ENCODE peak calls at places on chromosomes 5 and 9, in six cellular contexts. M, F, Y, K, L and D are unnamed samples.

GRCh38 chr5:16669776-16670175 is 53.0 kb upstream of the RETREG1 start:
- DNase-seq in M (no peak), F (no peak), Y (no peak), K (peak; percentile 16), L (no peak), D (no peak)

GRCh38 chr9:114450833-114451706 is 54.2 kb downstream of the WHRN start:
- DNase-seq in M (no peak), F (no peak), Y (no peak), K (no peak), L (no peak), D (no peak)

GRCh38 chr5:59732301-59732700 is 161.2 kb downstream of the PDE4D start:
- DNase-seq in M (no peak), F (no peak), Y (no peak), K (no peak), L (no peak), D (no peak)

GRCh38 chr9:100196828-100197227 is 97.8 kb downstream of the INVS start:
- DNase-seq in M (no peak), F (no peak), Y (no peak), K (no peak), L (no peak), D (no peak)

GRCh38 chr5:101561018-101561417 is 657.9 kb upstream of the ST8SIA4 start:
- DNase-seq in M (no peak), F (no peak), Y (no peak), K (no peak), L (no peak), D (no peak)

GRCh38 chr9:137293094-137293481 is 9.0 kb downstream of the NRARP start:
- DNase-seq in M (no peak), F (no peak), Y (no peak), K (no peak), L (no peak), D (no peak)

GRCh38 chr9:98034593-98035546 is 21.7 kb upstream of the NANS start:
- DNase-seq in M (peak; percentile 82), F (peak; percentile 85), Y (peak; percentile 82), K (peak; percentile 78), L (peak; percentile 85), D (peak; percentile 76)

GRCh38 chr5:124843596-124843899 is 97.1 kb upstream of the ZNF608 start:
- DNase-seq in M (no peak), F (no peak), Y (no peak), K (no peak), L (no peak), D (no peak)

GRCh38 chr5:160287378-160288051 is 24.8 kb downstream of the CCNJL start:
- DNase-seq in M (peak; percentile 85), F (peak; percentile 70), Y (no peak), K (no peak), L (no peak), D (peak; percentile 81)

GRCh38 chr5:86523718-86524117 is 94.0 kb upstream of the COX7C start:
- DNase-seq in M (no peak), F (no peak), Y (no peak), K (no peak), L (no peak), D (no peak)

GRCh38 chr5:175735701-175736100 is 77.8 kb downstream of the HRH2 start:
- DNase-seq in M (no peak), F (no peak), Y (no peak), K (no peak), L (no peak), D (no peak)

GRCh38 chr9:18451409-18451808 is 22.5 kb upstream of the ADAMTSL1 start:
- DNase-seq in M (no peak), F (no peak), Y (no peak), K (peak; percentile 71), L (no peak), D (no peak)

GRCh38 chr9:25830381-25830780 is 152.1 kb upstream of the TUSC1 start:
- DNase-seq in M (no peak), F (no peak), Y (no peak), K (no peak), L (no peak), D (no peak)

GRCh38 chr5:1400936-1401335 is 44.3 kb downstream of the SLC6A3 start:
- DNase-seq in M (no peak), F (no peak), Y (no peak), K (no peak), L (no peak), D (no peak)

GRCh38 chr5:141596867-141597266 is 21.9 kb downstream of the DIAPH1 start:
- DNase-seq in M (no peak), F (no peak), Y (no peak), K (no peak), L (no peak), D (no peak)

GRCh38 chr9:72092820-72093219 is 32.4 kb upstream of the C9orf57 start:
- DNase-seq in M (no peak), F (no peak), Y (no peak), K (no peak), L (no peak), D (no peak)

GRCh38 chr9:100394032-100394695 is 32.8 kb upstream of the MSANTD3 start:
- DNase-seq in M (no peak), F (no peak), Y (no peak), K (peak; percentile 5), L (no peak), D (no peak)

GRCh38 chr5:27875148-27875547 is 836.8 kb upstream of the CDH9 start:
- DNase-seq in M (no peak), F (no peak), Y (no peak), K (no peak), L (no peak), D (no peak)

GRCh38 chr5:180637962-180638680 is 11.3 kb downstream of the FLT4 start:
- DNase-seq in M (peak; percentile 25), F (no peak), Y (no peak), K (no peak), L (no peak), D (no peak)

GRCh38 chr9:96417610-96418073 is 528 bp downstream of the ZNF367 start:
- DNase-seq in M (no peak), F (no peak), Y (no peak), K (peak; percentile 59), L (no peak), D (no peak)

GRCh38 chr5:167743685-167744084 is 547.8 kb upstream of the WWC1 start:
- DNase-seq in M (no peak), F (no peak), Y (no peak), K (peak; percentile 86), L (no peak), D (no peak)

GRCh38 chr5:137735531-137736284 is at the start of gene KLHL3:
- DNase-seq in M (peak; percentile 37), F (peak; percentile 59), Y (peak; percentile 43), K (peak; percentile 77), L (no peak), D (peak; percentile 72)

GRCh38 chr9:124139001-124139400 is 118.7 kb upstream of the NEK6 start:
- DNase-seq in M (no peak), F (no peak), Y (no peak), K (peak; percentile 90), L (no peak), D (no peak)

DNA sequence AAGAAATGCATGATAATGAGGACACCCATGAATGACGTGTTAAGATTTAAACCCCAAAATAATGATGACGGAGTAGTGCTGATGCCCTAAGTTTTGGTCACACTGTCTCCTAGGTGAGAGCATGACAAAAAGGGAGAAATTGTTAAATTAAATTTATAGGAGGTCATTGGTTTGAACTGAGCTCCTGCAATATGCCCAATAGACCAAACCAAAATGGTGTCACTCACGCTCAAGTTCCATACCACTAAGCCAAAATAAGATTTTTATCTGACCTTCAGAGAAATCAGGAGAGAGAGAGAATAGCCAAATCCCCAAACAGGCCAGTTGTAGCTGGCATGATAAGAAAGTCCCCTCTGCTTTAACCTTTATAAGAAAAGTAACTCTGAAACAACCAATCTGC is 46.7 kb downstream of the RAPGEF1 start:
- DNase-seq in M (no peak), F (no peak), Y (no peak), K (no peak), L (no peak), D (no peak)
- H3K4me1 ChIP-seq in M (peaks cover 73% of the 10 kb centered on the region), F (no peaks in the 10 kb centered on the region), Y (peaks cover 37% of the 10 kb centered on the region), K (no peaks in the 10 kb centered on the region), L (peaks cover 8% of the 10 kb centered on the region), D (peaks cover 10% of the 10 kb centered on the region)

GRCh38 chr9:94286056-94286455 is 27.0 kb downstream of the ZNF169 start:
- DNase-seq in M (no peak), F (no peak), Y (no peak), K (no peak), L (no peak), D (no peak)

GRCh38 chr9:94280409-94280989 is 21.4 kb downstream of the ZNF169 start:
- DNase-seq in M (no peak), F (no peak), Y (no peak), K (no peak), L (no peak), D (no peak)

GRCh38 chr9:94277885-94278536 is 18.9 kb downstream of the ZNF169 start:
- DNase-seq in M (no peak), F (no peak), Y (no peak), K (no peak), L (no peak), D (no peak)

DNA sequence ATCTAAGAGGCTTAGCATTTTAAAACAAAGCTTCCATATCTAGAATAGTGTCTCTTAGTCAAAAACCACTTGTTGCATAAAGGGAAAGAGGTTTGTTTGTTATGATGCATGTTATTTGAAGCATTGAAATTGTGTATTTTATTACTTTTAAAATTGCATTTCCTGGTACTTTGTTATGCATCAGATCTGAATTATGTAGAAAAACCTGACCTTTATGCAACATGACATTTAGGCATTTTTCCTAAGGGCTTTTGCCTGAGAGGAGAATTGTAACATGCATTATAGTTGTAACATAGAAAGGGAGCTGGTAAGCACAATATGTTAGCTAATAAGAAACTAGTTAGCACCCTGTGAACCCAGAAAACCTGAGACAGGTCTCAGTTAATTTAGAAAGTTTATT is 22.0 kb downstream of the ZNF169 start:
- DNase-seq in M (no peak), F (no peak), Y (no peak), K (no peak), L (no peak), D (no peak)
- H3K27ac ChIP-seq in M (no peak overlapping the region), F (no peak overlapping the region), Y (no peak overlapping the region), K (no peak overlapping the region), L (no peak overlapping the region), D (no peak overlapping the region)

DNA sequence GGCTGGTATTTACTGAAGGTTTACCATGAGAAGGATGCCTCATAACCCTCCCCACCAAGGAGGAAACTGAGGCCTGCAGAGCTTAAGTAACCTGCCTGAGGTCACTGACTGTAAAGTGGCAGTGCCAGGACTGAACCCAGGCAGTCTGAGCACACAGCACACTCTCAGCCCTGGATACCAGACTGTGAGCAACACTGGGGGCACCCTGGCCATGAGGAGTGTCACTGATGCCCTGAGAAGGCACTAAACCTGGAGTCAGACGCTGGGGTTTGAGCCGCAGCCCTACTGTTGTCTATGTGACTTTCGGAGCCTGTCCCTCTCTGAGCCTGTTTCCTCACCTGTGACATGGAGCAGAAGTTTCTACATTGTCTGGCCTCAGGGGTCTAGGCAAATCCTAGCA is 36.2 kb downstream of the B4GALT1 start:
- DNase-seq in M (peak; percentile 22), F (no peak), Y (no peak), K (no peak), L (no peak), D (no peak)
- H3K4me1 ChIP-seq in M (peaks cover 77% of the 10 kb centered on the region), F (no peaks in the 10 kb centered on the region), Y (peaks cover 9% of the 10 kb centered on the region), K (peaks cover 29% of the 10 kb centered on the region), L (peaks cover 9% of the 10 kb centered on the region), D (no peaks in the 10 kb centered on the region)

GRCh38 chr9:127856094-127856740 is 1.8 kb upstream of the ENG start:
- DNase-seq in M (no peak), F (no peak), Y (no peak), K (no peak), L (no peak), D (no peak)
- H3K27ac ChIP-seq in M (no peak overlapping the region), F (peak overlapping the region; percentile 86), Y (no peak overlapping the region), K (no peak overlapping the region), L (no peak overlapping the region), D (no peak overlapping the region)